ENCODE peak calls at places on chromosomes 13 and 19, in ten cellular contexts. R is stimulated activated naive B cell treated with anti-CD40 and anti-IgM and Interleukin-4, amounts not matched to agents 10 μg/mL and 1 μg/mL and 100 μg/mL, for 72 hours; N is stimulated activated CD4-positive, alpha-beta T cell treated with anti-CD3 and anti-CD28 coated beads, Interleukin-15, amount 100 ng/mL, for 24 hours; A is amniotic epithelial cell; K is Caki2; O is lung; X is MV-4-11; W is stimulated activated CD8-positive, alpha-beta memory T cell treated with anti-CD3 and anti-CD28 coated beads, Interleukin-2, amount 100 ng/mL, for 48 hours; Y is EH; F is left ventricle myocardium inferior. G is an unnamed sample.

GRCh38 chr13:31859546-31859945 is 120.2 kb downstream of the RXFP2 start:
- DNase-seq in R (no peak), N (no peak), A (no peak), K (no peak), O (no peak), X (no peak), W (no peak), Y (no peak), F (no peak), G (no peak)

GRCh38 chr13:20566424-20566916 is 487 bp upstream of the IFT88 start:
- DNase-seq in R (no peak), N (no peak), A (peak; percentile 82), K (peak; percentile 77), O (no peak), X (peak; percentile 47), W (no peak), Y (peak; percentile 82), F (no peak), G (no peak)

GRCh38 chr19:30696514-30696913 is 324.3 kb downstream of the ZNF536 start:
- DNase-seq in R (no peak), N (peak; percentile 13), A (no peak), K (no peak), O (no peak), X (no peak), W (no peak), Y (peak; percentile 7), F (no peak), G (no peak)

GRCh38 chr19:23527797-23528196 is 132.5 kb upstream of the ZNF91 start:
- DNase-seq in R (peak; percentile 13), N (no peak), A (no peak), K (peak; percentile 8), O (no peak), X (no peak), W (no peak), Y (no peak), F (no peak), G (no peak)

GRCh38 chr13:98285317-98285716 is 108.2 kb upstream of the RNF113B start:
- DNase-seq in R (no peak), N (no peak), A (peak; percentile 37), K (no peak), O (no peak), X (no peak), W (no peak), Y (peak; percentile 63), F (no peak), G (no peak)

GRCh38 chr13:50209646-50210045 is 194.4 kb downstream of the KCNRG start:
- DNase-seq in R (no peak), N (no peak), A (peak; percentile 16), K (no peak), O (no peak), X (peak; percentile 54), W (no peak), Y (no peak), F (no peak), G (no peak)

GRCh38 chr19:16001481-16002312 is 52.9 kb downstream of the OR10H4 start:
- DNase-seq in R (peak; percentile 34), N (peak; percentile 53), A (peak; percentile 50), K (no peak), O (no peak), X (peak; percentile 93), W (no peak), Y (peak; percentile 73), F (no peak), G (peak; percentile 44)

GRCh38 chr19:11196406-11197287 is 698 bp downstream of the KANK2 start:
- DNase-seq in R (no peak), N (no peak), A (no peak), K (no peak), O (peak; percentile 38), X (no peak), W (no peak), Y (peak; percentile 59), F (peak; percentile 56), G (peak; percentile 15)

GRCh38 chr13:37065893-37066526 is 6.5 kb upstream of the SUPT20H start:
- DNase-seq in R (no peak), N (no peak), A (no peak), K (no peak), O (no peak), X (no peak), W (no peak), Y (no peak), F (no peak), G (no peak)

GRCh38 chr13:43036386-43037220 is 13.2 kb downstream of the DNAJC15 start:
- DNase-seq in R (no peak), N (no peak), A (peak; percentile 70), K (no peak), O (no peak), X (no peak), W (no peak), Y (no peak), F (peak; percentile 74), G (no peak)

GRCh38 chr19:48043675-48044258 is at the start of gene CABP5:
- DNase-seq in R (no peak), N (no peak), A (no peak), K (no peak), O (no peak), X (no peak), W (no peak), Y (no peak), F (no peak), G (no peak)

GRCh38 chr19:41064974-41065569 is 23.2 kb upstream of the CYP2A13 start:
- DNase-seq in R (no peak), N (no peak), A (peak; percentile 43), K (peak; percentile 48), O (no peak), X (peak; percentile 20), W (no peak), Y (peak; percentile 65), F (no peak), G (no peak)

GRCh38 chr19:50909240-50910070 is 1.7 kb downstream of the KLK4 start:
- DNase-seq in R (no peak), N (peak; percentile 65), A (no peak), K (peak; percentile 91), O (no peak), X (peak; percentile 39), W (peak; percentile 23), Y (peak; percentile 22), F (no peak), G (peak; percentile 38)

GRCh38 chr13:114275309-114275708 is 6.1 kb upstream of the UPF3A start:
- DNase-seq in R (no peak), N (no peak), A (no peak), K (no peak), O (no peak), X (peak; percentile 35), W (no peak), Y (no peak), F (no peak), G (no peak)

GRCh38 chr13:109877809-109878208 is 91.4 kb upstream of the IRS2 start:
- DNase-seq in R (no peak), N (no peak), A (no peak), K (no peak), O (no peak), X (no peak), W (no peak), Y (no peak), F (no peak), G (no peak)

GRCh38 chr13:50910483-50910805 is 853 bp downstream of the RNASEH2B start:
- DNase-seq in R (no peak), N (no peak), A (peak; percentile 26), K (peak; percentile 51), O (no peak), X (peak; percentile 72), W (no peak), Y (peak; percentile 57), F (no peak), G (no peak)

GRCh38 chr13:43238341-43239083 is 215.1 kb downstream of the DNAJC15 start:
- DNase-seq in R (no peak), N (no peak), A (no peak), K (no peak), O (no peak), X (no peak), W (no peak), Y (no peak), F (no peak), G (no peak)

GRCh38 chr13:48334534-48335127 is 31.1 kb downstream of the RB1 start:
- DNase-seq in R (no peak), N (no peak), A (peak; percentile 55), K (peak; percentile 1), O (no peak), X (peak; percentile 60), W (no peak), Y (peak; percentile 57), F (no peak), G (no peak)

GRCh38 chr13:24700539-24700938 is 20.3 kb downstream of the ATP12A start:
- DNase-seq in R (no peak), N (peak; percentile 33), A (no peak), K (no peak), O (no peak), X (no peak), W (no peak), Y (no peak), F (no peak), G (no peak)